ENCODE peak calls at places on chromosomes 1 and 21, in six cellular contexts. One of them, this sample, is unnamed.

GRCh38 chr21:43956019-43956666 is 56.0 kb upstream of the TRAPPC10 start:
- DNase-seq in brain microvascular endothelial cell: no peak
- DNase-seq in hepatocyte: no peak
- DNase-seq in activated gamma-delta T cell treated with Interleukin-2 at 50 U/mL for 16 hours: no peak
- DNase-seq in mesendoderm: no peak
- DNase-seq in stimulated activated CD4-positive, alpha-beta T cell treated with anti-CD3 and anti-CD28 coated beads, TNF-alpha, amount 100 ng/mL, for 1 hour: no peak
- DNase-seq in this sample: no peak

GRCh38 chr1:39105841-39106765 is 80.0 kb downstream of the NDUFS5 start:
- DNase-seq in stimulated activated CD4-positive, alpha-beta T cell treated with anti-CD3 and anti-CD28 coated beads, TNF-alpha, amount 100 ng/mL, for 1 hour: no peak
- DNase-seq in brain microvascular endothelial cell: no peak
- DNase-seq in activated gamma-delta T cell treated with Interleukin-2 at 50 U/mL for 16 hours: no peak
- DNase-seq in hepatocyte: peak; percentile 73
- DNase-seq in mesendoderm: peak; percentile 82
- DNase-seq in this sample: peak; percentile 63

GRCh38 chr21:43811262-43812105 is 22.1 kb downstream of the RRP1 start:
- DNase-seq in brain microvascular endothelial cell: no peak
- DNase-seq in activated gamma-delta T cell treated with Interleukin-2 at 50 U/mL for 16 hours: no peak
- DNase-seq in hepatocyte: no peak
- DNase-seq in stimulated activated CD4-positive, alpha-beta T cell treated with anti-CD3 and anti-CD28 coated beads, TNF-alpha, amount 100 ng/mL, for 1 hour: no peak
- DNase-seq in mesendoderm: no peak
- DNase-seq in this sample: no peak

GRCh38 chr1:3581296-3581695 is 30.0 kb downstream of the MEGF6 start:
- DNase-seq in mesendoderm: no peak
- DNase-seq in activated gamma-delta T cell treated with Interleukin-2 at 50 U/mL for 16 hours: no peak
- DNase-seq in hepatocyte: no peak
- DNase-seq in stimulated activated CD4-positive, alpha-beta T cell treated with anti-CD3 and anti-CD28 coated beads, TNF-alpha, amount 100 ng/mL, for 1 hour: no peak
- DNase-seq in brain microvascular endothelial cell: no peak
- DNase-seq in this sample: no peak

GRCh38 chr1:151539321-151540020 is 638 bp upstream of the TUFT1 start:
- DNase-seq in mesendoderm: peak; percentile 89
- DNase-seq in activated gamma-delta T cell treated with Interleukin-2 at 50 U/mL for 16 hours: peak; percentile 14
- DNase-seq in hepatocyte: peak; percentile 95
- DNase-seq in stimulated activated CD4-positive, alpha-beta T cell treated with anti-CD3 and anti-CD28 coated beads, TNF-alpha, amount 100 ng/mL, for 1 hour: no peak
- DNase-seq in brain microvascular endothelial cell: peak; percentile 84
- DNase-seq in this sample: peak; percentile 44

GRCh38 chr1:223739366-223740057 is 27.2 kb downstream of the CAPN2 start:
- DNase-seq in stimulated activated CD4-positive, alpha-beta T cell treated with anti-CD3 and anti-CD28 coated beads, TNF-alpha, amount 100 ng/mL, for 1 hour: no peak
- DNase-seq in hepatocyte: no peak
- DNase-seq in brain microvascular endothelial cell: peak; percentile 20
- DNase-seq in mesendoderm: no peak
- DNase-seq in activated gamma-delta T cell treated with Interleukin-2 at 50 U/mL for 16 hours: no peak
- DNase-seq in this sample: no peak

GRCh38 chr1:182054698-182055326 is 6.7 kb downstream of the ZNF648 start:
- DNase-seq in mesendoderm: peak; percentile 70
- DNase-seq in activated gamma-delta T cell treated with Interleukin-2 at 50 U/mL for 16 hours: peak; percentile 59
- DNase-seq in hepatocyte: peak; percentile 56
- DNase-seq in stimulated activated CD4-positive, alpha-beta T cell treated with anti-CD3 and anti-CD28 coated beads, TNF-alpha, amount 100 ng/mL, for 1 hour: no peak
- DNase-seq in brain microvascular endothelial cell: peak; percentile 6
- DNase-seq in this sample: no peak

GRCh38 chr1:206878456-206878855 is 13.0 kb downstream of the IL20 start:
- DNase-seq in hepatocyte: no peak
- DNase-seq in activated gamma-delta T cell treated with Interleukin-2 at 50 U/mL for 16 hours: no peak
- DNase-seq in stimulated activated CD4-positive, alpha-beta T cell treated with anti-CD3 and anti-CD28 coated beads, TNF-alpha, amount 100 ng/mL, for 1 hour: no peak
- DNase-seq in brain microvascular endothelial cell: no peak
- DNase-seq in mesendoderm: peak; percentile 35
- DNase-seq in this sample: no peak

GRCh38 chr1:16606106-16606505 is 7.3 kb downstream of the NBPF1 start:
- DNase-seq in hepatocyte: no peak
- DNase-seq in activated gamma-delta T cell treated with Interleukin-2 at 50 U/mL for 16 hours: no peak
- DNase-seq in stimulated activated CD4-positive, alpha-beta T cell treated with anti-CD3 and anti-CD28 coated beads, TNF-alpha, amount 100 ng/mL, for 1 hour: no peak
- DNase-seq in brain microvascular endothelial cell: no peak
- DNase-seq in mesendoderm: no peak
- DNase-seq in this sample: no peak

GRCh38 chr1:199310701-199311100 is 671.9 kb downstream of the PTPRC start:
- DNase-seq in activated gamma-delta T cell treated with Interleukin-2 at 50 U/mL for 16 hours: no peak
- DNase-seq in hepatocyte: no peak
- DNase-seq in mesendoderm: peak; percentile 51
- DNase-seq in brain microvascular endothelial cell: no peak
- DNase-seq in stimulated activated CD4-positive, alpha-beta T cell treated with anti-CD3 and anti-CD28 coated beads, TNF-alpha, amount 100 ng/mL, for 1 hour: no peak
- DNase-seq in this sample: no peak

GRCh38 chr1:101918277-101918676 is 78.4 kb downstream of the OLFM3 start:
- DNase-seq in mesendoderm: no peak
- DNase-seq in brain microvascular endothelial cell: no peak
- DNase-seq in activated gamma-delta T cell treated with Interleukin-2 at 50 U/mL for 16 hours: no peak
- DNase-seq in stimulated activated CD4-positive, alpha-beta T cell treated with anti-CD3 and anti-CD28 coated beads, TNF-alpha, amount 100 ng/mL, for 1 hour: no peak
- DNase-seq in hepatocyte: no peak
- DNase-seq in this sample: no peak

GRCh38 chr1:69139007-69139406 is 428.7 kb upstream of the LRRC7 start:
- DNase-seq in activated gamma-delta T cell treated with Interleukin-2 at 50 U/mL for 16 hours: no peak
- DNase-seq in brain microvascular endothelial cell: no peak
- DNase-seq in stimulated activated CD4-positive, alpha-beta T cell treated with anti-CD3 and anti-CD28 coated beads, TNF-alpha, amount 100 ng/mL, for 1 hour: no peak
- DNase-seq in mesendoderm: no peak
- DNase-seq in hepatocyte: no peak
- DNase-seq in this sample: no peak

GRCh38 chr1:228007054-228007800 is 429 bp downstream of the WNT3A start:
- DNase-seq in mesendoderm: peak; percentile 19
- DNase-seq in stimulated activated CD4-positive, alpha-beta T cell treated with anti-CD3 and anti-CD28 coated beads, TNF-alpha, amount 100 ng/mL, for 1 hour: no peak
- DNase-seq in hepatocyte: no peak
- DNase-seq in activated gamma-delta T cell treated with Interleukin-2 at 50 U/mL for 16 hours: no peak
- DNase-seq in brain microvascular endothelial cell: no peak
- DNase-seq in this sample: no peak

GRCh38 chr1:38505950-38506349 is 353.6 kb downstream of the RRAGC start:
- DNase-seq in mesendoderm: no peak
- DNase-seq in activated gamma-delta T cell treated with Interleukin-2 at 50 U/mL for 16 hours: no peak
- DNase-seq in hepatocyte: no peak
- DNase-seq in brain microvascular endothelial cell: no peak
- DNase-seq in stimulated activated CD4-positive, alpha-beta T cell treated with anti-CD3 and anti-CD28 coated beads, TNF-alpha, amount 100 ng/mL, for 1 hour: no peak
- DNase-seq in this sample: no peak

GRCh38 chr1:45335732-45336365 is 4.1 kb upstream of the TOE1 start:
- DNase-seq in hepatocyte: peak; percentile 69
- DNase-seq in stimulated activated CD4-positive, alpha-beta T cell treated with anti-CD3 and anti-CD28 coated beads, TNF-alpha, amount 100 ng/mL, for 1 hour: no peak
- DNase-seq in mesendoderm: peak; percentile 60
- DNase-seq in activated gamma-delta T cell treated with Interleukin-2 at 50 U/mL for 16 hours: no peak
- DNase-seq in brain microvascular endothelial cell: no peak
- DNase-seq in this sample: no peak

GRCh38 chr1:102897537-102897936 is 210.8 kb downstream of the COL11A1 start:
- DNase-seq in stimulated activated CD4-positive, alpha-beta T cell treated with anti-CD3 and anti-CD28 coated beads, TNF-alpha, amount 100 ng/mL, for 1 hour: no peak
- DNase-seq in hepatocyte: peak; percentile 40
- DNase-seq in brain microvascular endothelial cell: peak; percentile 34
- DNase-seq in activated gamma-delta T cell treated with Interleukin-2 at 50 U/mL for 16 hours: no peak
- DNase-seq in mesendoderm: no peak
- DNase-seq in this sample: no peak

GRCh38 chr1:160723332-160723731 is 11.7 kb upstream of the CD48 start:
- DNase-seq in stimulated activated CD4-positive, alpha-beta T cell treated with anti-CD3 and anti-CD28 coated beads, TNF-alpha, amount 100 ng/mL, for 1 hour: no peak
- DNase-seq in hepatocyte: no peak
- DNase-seq in brain microvascular endothelial cell: no peak
- DNase-seq in activated gamma-delta T cell treated with Interleukin-2 at 50 U/mL for 16 hours: no peak
- DNase-seq in mesendoderm: no peak
- DNase-seq in this sample: no peak

GRCh38 chr1:47348246-47348645 is 14.7 kb downstream of the CMPK1 start:
- DNase-seq in hepatocyte: no peak
- DNase-seq in activated gamma-delta T cell treated with Interleukin-2 at 50 U/mL for 16 hours: no peak
- DNase-seq in stimulated activated CD4-positive, alpha-beta T cell treated with anti-CD3 and anti-CD28 coated beads, TNF-alpha, amount 100 ng/mL, for 1 hour: no peak
- DNase-seq in mesendoderm: no peak
- DNase-seq in brain microvascular endothelial cell: no peak
- DNase-seq in this sample: no peak

GRCh38 chr1:113683384-113684152 is 75.7 kb downstream of the PHTF1 start:
- DNase-seq in hepatocyte: no peak
- DNase-seq in mesendoderm: no peak
- DNase-seq in brain microvascular endothelial cell: no peak
- DNase-seq in stimulated activated CD4-positive, alpha-beta T cell treated with anti-CD3 and anti-CD28 coated beads, TNF-alpha, amount 100 ng/mL, for 1 hour: no peak
- DNase-seq in activated gamma-delta T cell treated with Interleukin-2 at 50 U/mL for 16 hours: no peak
- DNase-seq in this sample: no peak

GRCh38 chr1:206979379-206980043 is 9.3 kb upstream of the FCAMR start:
- DNase-seq in hepatocyte: peak; percentile 52
- DNase-seq in brain microvascular endothelial cell: peak; percentile 5
- DNase-seq in stimulated activated CD4-positive, alpha-beta T cell treated with anti-CD3 and anti-CD28 coated beads, TNF-alpha, amount 100 ng/mL, for 1 hour: no peak
- DNase-seq in activated gamma-delta T cell treated with Interleukin-2 at 50 U/mL for 16 hours: no peak
- DNase-seq in mesendoderm: peak; percentile 53
- DNase-seq in this sample: no peak

GRCh38 chr1:28580706-28581530 is 11.1 kb upstream of the RAB42 start:
- DNase-seq in brain microvascular endothelial cell: no peak
- DNase-seq in stimulated activated CD4-positive, alpha-beta T cell treated with anti-CD3 and anti-CD28 coated beads, TNF-alpha, amount 100 ng/mL, for 1 hour: peak; percentile 22
- DNase-seq in hepatocyte: peak; percentile 50
- DNase-seq in mesendoderm: peak; percentile 75
- DNase-seq in activated gamma-delta T cell treated with Interleukin-2 at 50 U/mL for 16 hours: peak; percentile 49
- DNase-seq in this sample: no peak

GRCh38 chr1:218380125-218380977 is 35.2 kb downstream of the TGFB2 start:
- DNase-seq in brain microvascular endothelial cell: peak; percentile 57
- DNase-seq in stimulated activated CD4-positive, alpha-beta T cell treated with anti-CD3 and anti-CD28 coated beads, TNF-alpha, amount 100 ng/mL, for 1 hour: no peak
- DNase-seq in hepatocyte: peak; percentile 47
- DNase-seq in activated gamma-delta T cell treated with Interleukin-2 at 50 U/mL for 16 hours: no peak
- DNase-seq in mesendoderm: peak; percentile 6
- DNase-seq in this sample: no peak

GRCh38 chr1:109906160-109906838 is 4.3 kb upstream of the CSF1 start:
- DNase-seq in brain microvascular endothelial cell: no peak
- DNase-seq in stimulated activated CD4-positive, alpha-beta T cell treated with anti-CD3 and anti-CD28 coated beads, TNF-alpha, amount 100 ng/mL, for 1 hour: peak; percentile 16
- DNase-seq in activated gamma-delta T cell treated with Interleukin-2 at 50 U/mL for 16 hours: peak; percentile 45
- DNase-seq in hepatocyte: no peak
- DNase-seq in mesendoderm: no peak
- DNase-seq in this sample: peak; percentile 50

GRCh38 chr1:228502522-228502921 is 15.3 kb downstream of the RNF187 start:
- DNase-seq in stimulated activated CD4-positive, alpha-beta T cell treated with anti-CD3 and anti-CD28 coated beads, TNF-alpha, amount 100 ng/mL, for 1 hour: no peak
- DNase-seq in hepatocyte: no peak
- DNase-seq in mesendoderm: no peak
- DNase-seq in brain microvascular endothelial cell: no peak
- DNase-seq in activated gamma-delta T cell treated with Interleukin-2 at 50 U/mL for 16 hours: no peak
- DNase-seq in this sample: no peak

GRCh38 chr1:2322593-2323295 is 68.6 kb downstream of the MORN1 start:
- DNase-seq in activated gamma-delta T cell treated with Interleukin-2 at 50 U/mL for 16 hours: no peak
- DNase-seq in mesendoderm: no peak
- DNase-seq in brain microvascular endothelial cell: no peak
- DNase-seq in stimulated activated CD4-positive, alpha-beta T cell treated with anti-CD3 and anti-CD28 coated beads, TNF-alpha, amount 100 ng/mL, for 1 hour: no peak
- DNase-seq in hepatocyte: peak; percentile 61
- DNase-seq in this sample: no peak

GRCh38 chr1:175927944-175928343 is 184.5 kb upstream of the TNR start:
- DNase-seq in stimulated activated CD4-positive, alpha-beta T cell treated with anti-CD3 and anti-CD28 coated beads, TNF-alpha, amount 100 ng/mL, for 1 hour: no peak
- DNase-seq in activated gamma-delta T cell treated with Interleukin-2 at 50 U/mL for 16 hours: no peak
- DNase-seq in mesendoderm: no peak
- DNase-seq in hepatocyte: no peak
- DNase-seq in brain microvascular endothelial cell: no peak
- DNase-seq in this sample: no peak

GRCh38 chr21:44471996-44472395 is 16.7 kb downstream of the LRRC3 start:
- DNase-seq in mesendoderm: no peak
- DNase-seq in hepatocyte: no peak
- DNase-seq in stimulated activated CD4-positive, alpha-beta T cell treated with anti-CD3 and anti-CD28 coated beads, TNF-alpha, amount 100 ng/mL, for 1 hour: no peak
- DNase-seq in brain microvascular endothelial cell: no peak
- DNase-seq in activated gamma-delta T cell treated with Interleukin-2 at 50 U/mL for 16 hours: no peak
- DNase-seq in this sample: no peak

GRCh38 chr21:29148535-29148934 is 18.1 kb downstream of the MAP3K7CL start:
- DNase-seq in hepatocyte: no peak
- DNase-seq in mesendoderm: no peak
- DNase-seq in brain microvascular endothelial cell: no peak
- DNase-seq in stimulated activated CD4-positive, alpha-beta T cell treated with anti-CD3 and anti-CD28 coated beads, TNF-alpha, amount 100 ng/mL, for 1 hour: no peak
- DNase-seq in activated gamma-delta T cell treated with Interleukin-2 at 50 U/mL for 16 hours: no peak
- DNase-seq in this sample: no peak

GRCh38 chr1:109935451-109935900 is 24.8 kb downstream of the CSF1 start:
- DNase-seq in activated gamma-delta T cell treated with Interleukin-2 at 50 U/mL for 16 hours: no peak
- DNase-seq in brain microvascular endothelial cell: no peak
- DNase-seq in hepatocyte: peak; percentile 71
- DNase-seq in stimulated activated CD4-positive, alpha-beta T cell treated with anti-CD3 and anti-CD28 coated beads, TNF-alpha, amount 100 ng/mL, for 1 hour: no peak
- DNase-seq in mesendoderm: no peak
- DNase-seq in this sample: no peak

GRCh38 chr1:190104959-190105358 is 372.7 kb downstream of the BRINP3 start:
- DNase-seq in activated gamma-delta T cell treated with Interleukin-2 at 50 U/mL for 16 hours: no peak
- DNase-seq in mesendoderm: no peak
- DNase-seq in hepatocyte: no peak
- DNase-seq in stimulated activated CD4-positive, alpha-beta T cell treated with anti-CD3 and anti-CD28 coated beads, TNF-alpha, amount 100 ng/mL, for 1 hour: no peak
- DNase-seq in brain microvascular endothelial cell: no peak
- DNase-seq in this sample: no peak

GRCh38 chr1:119816407-119816806 is 5.1 kb upstream of the REG4 start:
- DNase-seq in activated gamma-delta T cell treated with Interleukin-2 at 50 U/mL for 16 hours: no peak
- DNase-seq in hepatocyte: peak; percentile 70
- DNase-seq in brain microvascular endothelial cell: peak; percentile 6
- DNase-seq in stimulated activated CD4-positive, alpha-beta T cell treated with anti-CD3 and anti-CD28 coated beads, TNF-alpha, amount 100 ng/mL, for 1 hour: no peak
- DNase-seq in mesendoderm: no peak
- DNase-seq in this sample: no peak

GRCh38 chr1:205003358-205004145 is 39.5 kb upstream of the CNTN2 start:
- DNase-seq in mesendoderm: peak; percentile 64
- DNase-seq in activated gamma-delta T cell treated with Interleukin-2 at 50 U/mL for 16 hours: no peak
- DNase-seq in hepatocyte: peak; percentile 17
- DNase-seq in brain microvascular endothelial cell: no peak
- DNase-seq in stimulated activated CD4-positive, alpha-beta T cell treated with anti-CD3 and anti-CD28 coated beads, TNF-alpha, amount 100 ng/mL, for 1 hour: no peak
- DNase-seq in this sample: no peak

GRCh38 chr1:234609528-234610042 is 393 bp downstream of the IRF2BP2 start:
- DNase-seq in hepatocyte: no peak
- DNase-seq in brain microvascular endothelial cell: no peak
- DNase-seq in stimulated activated CD4-positive, alpha-beta T cell treated with anti-CD3 and anti-CD28 coated beads, TNF-alpha, amount 100 ng/mL, for 1 hour: no peak
- DNase-seq in mesendoderm: no peak
- DNase-seq in activated gamma-delta T cell treated with Interleukin-2 at 50 U/mL for 16 hours: no peak
- DNase-seq in this sample: no peak

GRCh38 chr1:209246660-209247059 is 336.9 kb upstream of the CAMK1G start:
- DNase-seq in activated gamma-delta T cell treated with Interleukin-2 at 50 U/mL for 16 hours: no peak
- DNase-seq in stimulated activated CD4-positive, alpha-beta T cell treated with anti-CD3 and anti-CD28 coated beads, TNF-alpha, amount 100 ng/mL, for 1 hour: no peak
- DNase-seq in mesendoderm: no peak
- DNase-seq in hepatocyte: no peak
- DNase-seq in brain microvascular endothelial cell: peak; percentile 18
- DNase-seq in this sample: no peak

GRCh38 chr1:67536957-67537646 is 106.9 kb upstream of the SERBP1 start:
- DNase-seq in brain microvascular endothelial cell: no peak
- DNase-seq in hepatocyte: no peak
- DNase-seq in mesendoderm: no peak
- DNase-seq in activated gamma-delta T cell treated with Interleukin-2 at 50 U/mL for 16 hours: no peak
- DNase-seq in stimulated activated CD4-positive, alpha-beta T cell treated with anti-CD3 and anti-CD28 coated beads, TNF-alpha, amount 100 ng/mL, for 1 hour: no peak
- DNase-seq in this sample: no peak

GRCh38 chr1:221696045-221696444 is 45.8 kb downstream of the DUSP10 start:
- DNase-seq in mesendoderm: no peak
- DNase-seq in brain microvascular endothelial cell: no peak
- DNase-seq in stimulated activated CD4-positive, alpha-beta T cell treated with anti-CD3 and anti-CD28 coated beads, TNF-alpha, amount 100 ng/mL, for 1 hour: no peak
- DNase-seq in activated gamma-delta T cell treated with Interleukin-2 at 50 U/mL for 16 hours: no peak
- DNase-seq in hepatocyte: no peak
- DNase-seq in this sample: no peak

GRCh38 chr21:33022489-33022827 is 3.3 kb upstream of the OLIG2 start:
- DNase-seq in brain microvascular endothelial cell: no peak
- DNase-seq in hepatocyte: no peak
- DNase-seq in mesendoderm: no peak
- DNase-seq in stimulated activated CD4-positive, alpha-beta T cell treated with anti-CD3 and anti-CD28 coated beads, TNF-alpha, amount 100 ng/mL, for 1 hour: no peak
- DNase-seq in activated gamma-delta T cell treated with Interleukin-2 at 50 U/mL for 16 hours: no peak
- DNase-seq in this sample: no peak

This sample was measured in GM06990.